ENCODE peak calls at places on chromosomes 2 and 18, in eight cellular contexts. H, I, L, M, A, C, S and N are unnamed samples.

GRCh38 chr18:22169889-22170420 is 566 bp downstream of the GATA6 start:
- DNase-seq in L (no peak), H (no peak), A (no peak), S (no peak), I (no peak), C (peak; percentile 81), M (peak; percentile 11), N (no peak)

GRCh38 chr2:88090446-88091283 is 23.0 kb downstream of the SMYD1 start:
- DNase-seq in C (no peak), H (no peak), A (no peak), I (no peak), M (no peak), S (no peak), L (no peak), N (no peak)

GRCh38 chr2:238903141-238903540 is 55.3 kb downstream of the TWIST2 start:
- DNase-seq in S (no peak), H (no peak), M (no peak), C (no peak), A (no peak), I (no peak), L (no peak), N (no peak)

GRCh38 chr2:176080540-176081355 is 3.0 kb downstream of the EVX2 start:
- DNase-seq in L (no peak), H (no peak), I (no peak), A (no peak), C (peak; percentile 72), M (no peak), S (no peak), N (no peak)

GRCh38 chr2:60806988-60807681 is 51.1 kb downstream of the PAPOLG start:
- DNase-seq in A (peak; percentile 48), I (no peak), S (no peak), C (peak; percentile 37), M (peak; percentile 78), H (no peak), L (no peak), N (no peak)

GRCh38 chr2:206457188-206457634 is 13.9 kb downstream of the ADAM23 start:
- DNase-seq in M (no peak), L (no peak), A (no peak), I (no peak), S (no peak), H (no peak), C (no peak), N (no peak)

GRCh38 chr2:216015722-216016464 is 2.5 kb upstream of the MREG start:
- DNase-seq in C (no peak), A (no peak), H (no peak), L (no peak), M (peak; percentile 94), I (no peak), S (peak; percentile 34), N (no peak)

GRCh38 chr2:239263937-239264837 is 136.6 kb downstream of the HDAC4 start:
- DNase-seq in I (no peak), M (peak; percentile 14), H (no peak), A (no peak), L (no peak), S (no peak), C (peak; percentile 70), N (no peak)

GRCh38 chr2:222884765-222885424 is 24.1 kb downstream of the ACSL3 start:
- DNase-seq in H (no peak), M (no peak), C (no peak), L (no peak), A (no peak), I (no peak), S (no peak), N (no peak)

GRCh38 chr2:11995381-11995947 is 249.0 kb downstream of the LPIN1 start:
- DNase-seq in L (no peak), C (no peak), H (no peak), S (no peak), I (no peak), A (no peak), M (no peak), N (no peak)

GRCh38 chr2:217421834-217422233 is 562.0 kb upstream of the TNP1 start:
- DNase-seq in H (no peak), C (no peak), L (no peak), A (no peak), S (no peak), M (no peak), I (no peak), N (no peak)

GRCh38 chr2:25851740-25852503 is 26.4 kb downstream of the ASXL2 start:
- DNase-seq in A (peak; percentile 68), C (peak; percentile 30), S (peak; percentile 11), L (no peak), I (no peak), M (peak; percentile 62), H (no peak), N (no peak)

GRCh38 chr2:222364280-222364895 is 60.0 kb upstream of the SGPP2 start:
- DNase-seq in S (no peak), I (no peak), L (no peak), M (peak; percentile 32), A (no peak), C (no peak), H (no peak), N (no peak)

GRCh38 chr2:215565897-215566296 is 130.0 kb upstream of the FN1 start:
- DNase-seq in S (no peak), I (no peak), M (no peak), A (no peak), C (no peak), H (no peak), L (no peak), N (no peak)

GRCh38 chr2:205427112-205427511 is 255.2 kb upstream of the NRP2 start:
- DNase-seq in H (no peak), I (no peak), C (no peak), M (no peak), L (no peak), A (peak; percentile 63), S (no peak), N (no peak)

GRCh38 chr2:176583530-176584101 is 314.4 kb downstream of the MTX2 start:
- DNase-seq in I (no peak), M (no peak), C (no peak), L (no peak), H (no peak), A (no peak), S (no peak), N (no peak)